ENCODE peak calls at places on chromosomes 12 and 14, in five cellular contexts. One of them, this sample, is unnamed.

GRCh38 chr12:59007620-59008019 is 87.3 kb upstream of the LRIG3 start:
- DNase-seq in G401: no peak
- DNase-seq in stimulated activated CD4-positive, alpha-beta T cell treated with anti-CD3 and anti-CD28 coated beads, TNF-alpha, amount 100 ng/mL, for 48 hours: no peak
- DNase-seq in osteocyte: no peak
- DNase-seq in cardiac muscle cell: no peak
- DNase-seq in this sample: no peak

GRCh38 chr12:93798752-93799151 is 121.6 kb downstream of the CRADD start:
- DNase-seq in stimulated activated CD4-positive, alpha-beta T cell treated with anti-CD3 and anti-CD28 coated beads, TNF-alpha, amount 100 ng/mL, for 48 hours: no peak
- DNase-seq in cardiac muscle cell: no peak
- DNase-seq in osteocyte: no peak
- DNase-seq in G401: no peak
- DNase-seq in this sample: no peak

GRCh38 chr12:49923878-49924610 is 20.3 kb upstream of the FAIM2 start:
- DNase-seq in stimulated activated CD4-positive, alpha-beta T cell treated with anti-CD3 and anti-CD28 coated beads, TNF-alpha, amount 100 ng/mL, for 48 hours: no peak
- DNase-seq in G401: no peak
- DNase-seq in osteocyte: no peak
- DNase-seq in cardiac muscle cell: no peak
- DNase-seq in this sample: no peak

GRCh38 chr14:106845286-106846087 is 1319.1 kb downstream of the TMEM121 start:
- DNase-seq in cardiac muscle cell: no peak
- DNase-seq in stimulated activated CD4-positive, alpha-beta T cell treated with anti-CD3 and anti-CD28 coated beads, TNF-alpha, amount 100 ng/mL, for 48 hours: peak
- DNase-seq in osteocyte: no peak
- DNase-seq in G401: no peak
- DNase-seq in this sample: peak

GRCh38 chr14:103501041-103501870 is 21.4 kb downstream of the CKB start:
- DNase-seq in G401: peak
- DNase-seq in cardiac muscle cell: no peak
- DNase-seq in osteocyte: no peak
- DNase-seq in stimulated activated CD4-positive, alpha-beta T cell treated with anti-CD3 and anti-CD28 coated beads, TNF-alpha, amount 100 ng/mL, for 48 hours: no peak
- DNase-seq in this sample: no peak

GRCh38 chr12:109770861-109771670 is 57.4 kb downstream of the FAM222A start:
- DNase-seq in G401: no peak
- DNase-seq in cardiac muscle cell: no peak
- DNase-seq in osteocyte: peak
- DNase-seq in stimulated activated CD4-positive, alpha-beta T cell treated with anti-CD3 and anti-CD28 coated beads, TNF-alpha, amount 100 ng/mL, for 48 hours: no peak
- DNase-seq in this sample: no peak

GRCh38 chr14:103232338-103232808 is 101.7 kb upstream of the EIF5 start:
- DNase-seq in G401: no peak
- DNase-seq in cardiac muscle cell: no peak
- DNase-seq in stimulated activated CD4-positive, alpha-beta T cell treated with anti-CD3 and anti-CD28 coated beads, TNF-alpha, amount 100 ng/mL, for 48 hours: no peak
- DNase-seq in osteocyte: no peak
- DNase-seq in this sample: no peak

GRCh38 chr14:79629891-79630560 is 581.3 kb downstream of the DIO2 start:
- DNase-seq in G401: peak
- DNase-seq in stimulated activated CD4-positive, alpha-beta T cell treated with anti-CD3 and anti-CD28 coated beads, TNF-alpha, amount 100 ng/mL, for 48 hours: no peak
- DNase-seq in osteocyte: no peak
- DNase-seq in cardiac muscle cell: peak
- DNase-seq in this sample: no peak

GRCh38 chr12:60489071-60489470 is 893.2 kb downstream of the SLC16A7 start:
- DNase-seq in osteocyte: no peak
- DNase-seq in cardiac muscle cell: no peak
- DNase-seq in G401: no peak
- DNase-seq in stimulated activated CD4-positive, alpha-beta T cell treated with anti-CD3 and anti-CD28 coated beads, TNF-alpha, amount 100 ng/mL, for 48 hours: no peak
- DNase-seq in this sample: no peak

GRCh38 chr14:102668291-102668873 is 75.9 kb downstream of the RCOR1 start:
- DNase-seq in stimulated activated CD4-positive, alpha-beta T cell treated with anti-CD3 and anti-CD28 coated beads, TNF-alpha, amount 100 ng/mL, for 48 hours: no peak
- DNase-seq in osteocyte: no peak
- DNase-seq in cardiac muscle cell: no peak
- DNase-seq in G401: no peak
- DNase-seq in this sample: no peak

GRCh38 chr12:115450017-115450416 is 766.0 kb upstream of the TBX3 start:
- DNase-seq in stimulated activated CD4-positive, alpha-beta T cell treated with anti-CD3 and anti-CD28 coated beads, TNF-alpha, amount 100 ng/mL, for 48 hours: no peak
- DNase-seq in G401: no peak
- DNase-seq in cardiac muscle cell: no peak
- DNase-seq in osteocyte: no peak
- DNase-seq in this sample: no peak

GRCh38 chr12:2739832-2740641 is 54.7 kb upstream of the FKBP4 start:
- DNase-seq in cardiac muscle cell: peak
- DNase-seq in G401: peak
- DNase-seq in stimulated activated CD4-positive, alpha-beta T cell treated with anti-CD3 and anti-CD28 coated beads, TNF-alpha, amount 100 ng/mL, for 48 hours: no peak
- DNase-seq in osteocyte: no peak
- DNase-seq in this sample: peak

This sample was measured in DMS53.